ENCODE peak calls at places on chromosomes 12 and 14, in seven cellular contexts. One of them, this sample, is unnamed. For H3K36me3, the result is how much of the 10 kb centered on the place peaks cover.

GRCh38 chr12:131027876-131028586 is 74.3 kb downstream of the ADGRD1 start:
- DNase-seq in adipocyte: no peak
- DNase-seq in right lobe of liver: no peak
- DNase-seq in tibial nerve: no peak
- DNase-seq in ascending aorta: no peak
- DNase-seq in neural progenitor cell: no peak
- DNase-seq in lower lobe of right lung: no peak
- DNase-seq in this sample: no peak

GRCh38 chr14:39247256-39247655 is 13.5 kb downstream of the MIA2 start:
- DNase-seq in adipocyte: peak
- DNase-seq in right lobe of liver: no peak
- DNase-seq in tibial nerve: no peak
- DNase-seq in ascending aorta: no peak
- DNase-seq in neural progenitor cell: no peak
- DNase-seq in lower lobe of right lung: no peak
- DNase-seq in this sample: no peak

GRCh38 chr12:114447799-114448617 is 42.1 kb upstream of the TBX5 start:
- DNase-seq in adipocyte: no peak
- DNase-seq in right lobe of liver: no peak
- DNase-seq in tibial nerve: no peak
- DNase-seq in ascending aorta: no peak
- DNase-seq in neural progenitor cell: no peak
- DNase-seq in lower lobe of right lung: no peak
- DNase-seq in this sample: no peak

GRCh38 chr14:101500681-101501080 is 60.6 kb upstream of the DIO3 start:
- DNase-seq in adipocyte: no peak
- DNase-seq in right lobe of liver: peak
- DNase-seq in tibial nerve: peak
- DNase-seq in ascending aorta: peak
- DNase-seq in neural progenitor cell: no peak
- DNase-seq in lower lobe of right lung: no peak
- DNase-seq in this sample: no peak

GRCh38 chr14:53032161-53032803 is 81.4 kb upstream of the FERMT2 start:
- DNase-seq in adipocyte: peak
- DNase-seq in right lobe of liver: no peak
- DNase-seq in tibial nerve: no peak
- DNase-seq in ascending aorta: peak
- DNase-seq in neural progenitor cell: peak
- DNase-seq in lower lobe of right lung: no peak
- DNase-seq in this sample: peak

GRCh38 chr14:95313707-95314106 is 6.0 kb downstream of the CLMN start:
- DNase-seq in adipocyte: peak
- DNase-seq in right lobe of liver: peak
- DNase-seq in tibial nerve: peak
- DNase-seq in ascending aorta: peak
- DNase-seq in neural progenitor cell: no peak
- DNase-seq in lower lobe of right lung: peak
- DNase-seq in this sample: peak

GRCh38 chr14:71410578-71411279 is 503.5 kb downstream of the PCNX1 start:
- DNase-seq in adipocyte: peak
- DNase-seq in right lobe of liver: no peak
- DNase-seq in tibial nerve: no peak
- DNase-seq in ascending aorta: no peak
- DNase-seq in neural progenitor cell: no peak
- DNase-seq in lower lobe of right lung: no peak
- DNase-seq in this sample: no peak

GRCh38 chr14:92144708-92145107 is 22.9 kb downstream of the CPSF2 start:
- DNase-seq in adipocyte: peak
- DNase-seq in right lobe of liver: no peak
- DNase-seq in tibial nerve: no peak
- DNase-seq in ascending aorta: no peak
- DNase-seq in neural progenitor cell: no peak
- DNase-seq in lower lobe of right lung: no peak
- DNase-seq in this sample: no peak

GRCh38 chr12:100963381-100963780 is 168.8 kb downstream of the ANO4 start:
- DNase-seq in adipocyte: peak
- DNase-seq in right lobe of liver: no peak
- DNase-seq in tibial nerve: no peak
- DNase-seq in ascending aorta: no peak
- DNase-seq in neural progenitor cell: no peak
- DNase-seq in lower lobe of right lung: no peak
- DNase-seq in this sample: no peak

GRCh38 chr12:104526320-104526719 is 69.6 kb downstream of the CHST11 start:
- DNase-seq in adipocyte: no peak
- DNase-seq in right lobe of liver: no peak
- DNase-seq in tibial nerve: no peak
- DNase-seq in ascending aorta: no peak
- DNase-seq in neural progenitor cell: peak
- DNase-seq in lower lobe of right lung: no peak
- DNase-seq in this sample: no peak

GRCh38 chr14:102325791-102326345 is 6.3 kb downstream of the ZNF839 start:
- DNase-seq in adipocyte: no peak
- DNase-seq in right lobe of liver: no peak
- DNase-seq in tibial nerve: no peak
- DNase-seq in ascending aorta: no peak
- DNase-seq in neural progenitor cell: no peak
- DNase-seq in lower lobe of right lung: no peak
- DNase-seq in this sample: no peak

GRCh38 chr12:94091624-94092023 is 56.8 kb upstream of the PLXNC1 start:
- DNase-seq in adipocyte: no peak
- DNase-seq in right lobe of liver: no peak
- DNase-seq in tibial nerve: no peak
- DNase-seq in ascending aorta: no peak
- DNase-seq in neural progenitor cell: no peak
- DNase-seq in lower lobe of right lung: no peak
- DNase-seq in this sample: no peak

GRCh38 chr12:45946435-45946834 is 43.9 kb downstream of the SCAF11 start:
- DNase-seq in adipocyte: no peak
- DNase-seq in right lobe of liver: no peak
- DNase-seq in tibial nerve: no peak
- DNase-seq in ascending aorta: no peak
- DNase-seq in neural progenitor cell: no peak
- DNase-seq in lower lobe of right lung: no peak
- DNase-seq in this sample: no peak

GRCh38 chr12:45944771-45945170 is 45.6 kb downstream of the SCAF11 start:
- DNase-seq in adipocyte: no peak
- DNase-seq in right lobe of liver: no peak
- DNase-seq in tibial nerve: no peak
- DNase-seq in ascending aorta: no peak
- DNase-seq in neural progenitor cell: no peak
- DNase-seq in lower lobe of right lung: no peak
- DNase-seq in this sample: no peak

GRCh38 chr12:45948546-45948945 is 41.8 kb downstream of the SCAF11 start:
- DNase-seq in adipocyte: no peak
- DNase-seq in right lobe of liver: no peak
- DNase-seq in tibial nerve: no peak
- DNase-seq in ascending aorta: no peak
- DNase-seq in neural progenitor cell: no peak
- DNase-seq in lower lobe of right lung: no peak
- DNase-seq in this sample: no peak
- H3K36me3 ChIP-seq in adipocyte: half or more
- H3K36me3 ChIP-seq in right lobe of liver: under half
- H3K36me3 ChIP-seq in tibial nerve: under half
- H3K36me3 ChIP-seq in ascending aorta: under half
- H3K36me3 ChIP-seq in neural progenitor cell: under half
- H3K36me3 ChIP-seq in lower lobe of right lung: half or more
- H3K36me3 ChIP-seq in this sample: half or more

GRCh38 chr12:53306826-53307225 is 7.3 kb downstream of the MYG1 start:
- DNase-seq in adipocyte: no peak
- DNase-seq in right lobe of liver: no peak
- DNase-seq in tibial nerve: no peak
- DNase-seq in ascending aorta: no peak
- DNase-seq in neural progenitor cell: no peak
- DNase-seq in lower lobe of right lung: no peak
- DNase-seq in this sample: no peak
- H3K36me3 ChIP-seq in adipocyte: half or more
- H3K36me3 ChIP-seq in right lobe of liver: under half
- H3K36me3 ChIP-seq in tibial nerve: under half
- H3K36me3 ChIP-seq in ascending aorta: half or more
- H3K36me3 ChIP-seq in neural progenitor cell: under half
- H3K36me3 ChIP-seq in lower lobe of right lung: half or more
- H3K36me3 ChIP-seq in this sample: under half

GRCh38 chr14:68927956-68928675 is 51.0 kb downstream of the ACTN1 start:
- DNase-seq in adipocyte: no peak
- DNase-seq in right lobe of liver: peak
- DNase-seq in tibial nerve: no peak
- DNase-seq in ascending aorta: no peak
- DNase-seq in neural progenitor cell: no peak
- DNase-seq in lower lobe of right lung: peak
- DNase-seq in this sample: no peak
- H3K36me3 ChIP-seq in adipocyte: under half
- H3K36me3 ChIP-seq in right lobe of liver: under half
- H3K36me3 ChIP-seq in tibial nerve: under half
- H3K36me3 ChIP-seq in ascending aorta: under half
- H3K36me3 ChIP-seq in neural progenitor cell: under half
- H3K36me3 ChIP-seq in lower lobe of right lung: under half
- H3K36me3 ChIP-seq in this sample: under half

GRCh38 chr12:6603095-6603567 is 4.0 kb downstream of the CHD4 start:
- DNase-seq in adipocyte: peak
- DNase-seq in right lobe of liver: no peak
- DNase-seq in tibial nerve: no peak
- DNase-seq in ascending aorta: no peak
- DNase-seq in neural progenitor cell: peak
- DNase-seq in lower lobe of right lung: no peak
- DNase-seq in this sample: peak
- H3K36me3 ChIP-seq in adipocyte: under half
- H3K36me3 ChIP-seq in right lobe of liver: under half
- H3K36me3 ChIP-seq in tibial nerve: under half
- H3K36me3 ChIP-seq in ascending aorta: under half
- H3K36me3 ChIP-seq in neural progenitor cell: under half
- H3K36me3 ChIP-seq in lower lobe of right lung: under half
- H3K36me3 ChIP-seq in this sample: half or more

GRCh38 chr14:64184103-64184729 is 110.0 kb downstream of the ESR2 start:
- DNase-seq in adipocyte: no peak
- DNase-seq in right lobe of liver: no peak
- DNase-seq in tibial nerve: no peak
- DNase-seq in ascending aorta: no peak
- DNase-seq in neural progenitor cell: no peak
- DNase-seq in lower lobe of right lung: no peak
- DNase-seq in this sample: no peak
- H3K36me3 ChIP-seq in adipocyte: under half
- H3K36me3 ChIP-seq in right lobe of liver: under half
- H3K36me3 ChIP-seq in tibial nerve: under half
- H3K36me3 ChIP-seq in ascending aorta: under half
- H3K36me3 ChIP-seq in neural progenitor cell: under half
- H3K36me3 ChIP-seq in lower lobe of right lung: under half
- H3K36me3 ChIP-seq in this sample: under half

DNA sequence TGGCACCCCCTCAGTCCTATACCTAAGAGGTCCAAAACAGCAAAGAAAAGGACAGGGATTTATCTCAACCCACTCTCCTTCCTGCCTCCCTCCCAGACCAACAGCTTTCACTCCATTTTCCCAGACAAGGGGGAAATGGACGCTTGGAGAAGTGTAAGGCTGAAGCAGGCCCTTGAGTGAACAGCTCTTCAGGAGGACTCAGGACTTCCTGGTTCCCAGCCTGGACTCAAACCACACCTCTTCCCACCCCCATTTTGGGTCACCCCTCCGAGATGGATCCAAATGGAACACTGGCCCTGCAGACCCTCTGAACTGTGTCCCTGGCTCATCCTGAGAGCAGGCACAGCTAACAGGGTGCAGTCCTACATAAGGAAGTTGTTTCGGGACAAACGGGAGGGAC is 2.7 kb downstream of the KMT2D start:
- DNase-seq in adipocyte: peak
- DNase-seq in right lobe of liver: no peak
- DNase-seq in tibial nerve: no peak
- DNase-seq in ascending aorta: no peak
- DNase-seq in neural progenitor cell: peak
- DNase-seq in lower lobe of right lung: no peak
- DNase-seq in this sample: no peak
- H3K36me3 ChIP-seq in adipocyte: under half
- H3K36me3 ChIP-seq in right lobe of liver: under half
- H3K36me3 ChIP-seq in tibial nerve: under half
- H3K36me3 ChIP-seq in ascending aorta: under half
- H3K36me3 ChIP-seq in neural progenitor cell: under half
- H3K36me3 ChIP-seq in lower lobe of right lung: under half
- H3K36me3 ChIP-seq in this sample: under half

GRCh38 chr12:119744900-119745606 is 77.1 kb downstream of the PRKAB1 start:
- DNase-seq in adipocyte: no peak
- DNase-seq in right lobe of liver: no peak
- DNase-seq in tibial nerve: no peak
- DNase-seq in ascending aorta: no peak
- DNase-seq in neural progenitor cell: no peak
- DNase-seq in lower lobe of right lung: no peak
- DNase-seq in this sample: no peak
- H3K36me3 ChIP-seq in adipocyte: under half
- H3K36me3 ChIP-seq in right lobe of liver: under half
- H3K36me3 ChIP-seq in tibial nerve: under half
- H3K36me3 ChIP-seq in ascending aorta: under half
- H3K36me3 ChIP-seq in neural progenitor cell: under half
- H3K36me3 ChIP-seq in lower lobe of right lung: under half
- H3K36me3 ChIP-seq in this sample: under half

DNA sequence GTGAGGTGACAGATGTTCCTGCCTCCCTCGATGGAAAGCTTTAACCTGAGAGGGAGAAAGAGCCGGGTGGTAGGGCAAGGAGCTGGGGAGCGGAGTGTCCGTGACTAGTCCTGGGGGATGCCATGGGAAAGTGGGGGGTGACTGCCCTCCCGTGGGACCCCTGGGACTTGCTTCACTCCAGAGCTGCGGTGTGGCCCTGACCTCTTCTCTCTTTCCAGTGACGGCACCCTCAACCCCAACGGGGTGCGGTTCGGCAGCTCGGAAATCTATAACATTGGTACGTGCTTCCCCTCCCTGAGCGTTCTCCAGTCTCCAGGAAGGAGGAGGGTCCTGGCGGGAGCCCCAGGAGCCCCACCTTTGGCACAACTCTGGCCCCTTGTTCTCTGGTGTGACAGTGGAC is 69.3 kb downstream of the AACS start:
- DNase-seq in adipocyte: no peak
- DNase-seq in right lobe of liver: no peak
- DNase-seq in tibial nerve: no peak
- DNase-seq in ascending aorta: no peak
- DNase-seq in neural progenitor cell: no peak
- DNase-seq in lower lobe of right lung: no peak
- DNase-seq in this sample: no peak
- H3K36me3 ChIP-seq in adipocyte: half or more
- H3K36me3 ChIP-seq in right lobe of liver: under half
- H3K36me3 ChIP-seq in tibial nerve: under half
- H3K36me3 ChIP-seq in ascending aorta: under half
- H3K36me3 ChIP-seq in neural progenitor cell: under half
- H3K36me3 ChIP-seq in lower lobe of right lung: under half
- H3K36me3 ChIP-seq in this sample: under half

GRCh38 chr14:99430491-99430890 is 50.2 kb downstream of the SETD3 start:
- DNase-seq in adipocyte: no peak
- DNase-seq in right lobe of liver: no peak
- DNase-seq in tibial nerve: no peak
- DNase-seq in ascending aorta: no peak
- DNase-seq in neural progenitor cell: peak
- DNase-seq in lower lobe of right lung: peak
- DNase-seq in this sample: no peak

GRCh38 chr14:99425272-99425681 is 55.4 kb downstream of the SETD3 start:
- DNase-seq in adipocyte: no peak
- DNase-seq in right lobe of liver: no peak
- DNase-seq in tibial nerve: no peak
- DNase-seq in ascending aorta: no peak
- DNase-seq in neural progenitor cell: no peak
- DNase-seq in lower lobe of right lung: peak
- DNase-seq in this sample: no peak

GRCh38 chr14:99426796-99427346 is 53.8 kb downstream of the SETD3 start:
- DNase-seq in adipocyte: no peak
- DNase-seq in right lobe of liver: no peak
- DNase-seq in tibial nerve: no peak
- DNase-seq in ascending aorta: no peak
- DNase-seq in neural progenitor cell: no peak
- DNase-seq in lower lobe of right lung: no peak
- DNase-seq in this sample: no peak

GRCh38 chr14:99426265-99426664 is 54.4 kb downstream of the SETD3 start:
- DNase-seq in adipocyte: no peak
- DNase-seq in right lobe of liver: no peak
- DNase-seq in tibial nerve: no peak
- DNase-seq in ascending aorta: no peak
- DNase-seq in neural progenitor cell: no peak
- DNase-seq in lower lobe of right lung: no peak
- DNase-seq in this sample: no peak

GRCh38 chr14:99427632-99428315 is 52.9 kb downstream of the SETD3 start:
- DNase-seq in adipocyte: no peak
- DNase-seq in right lobe of liver: no peak
- DNase-seq in tibial nerve: no peak
- DNase-seq in ascending aorta: no peak
- DNase-seq in neural progenitor cell: no peak
- DNase-seq in lower lobe of right lung: no peak
- DNase-seq in this sample: no peak
- H3K36me3 ChIP-seq in adipocyte: under half
- H3K36me3 ChIP-seq in right lobe of liver: under half
- H3K36me3 ChIP-seq in tibial nerve: under half
- H3K36me3 ChIP-seq in ascending aorta: under half
- H3K36me3 ChIP-seq in neural progenitor cell: under half
- H3K36me3 ChIP-seq in lower lobe of right lung: under half
- H3K36me3 ChIP-seq in this sample: under half

This sample was measured in MG63.